ENCODE peak calls at places on chromosomes 2 and 18, in ten cellular contexts. U is right cardiac atrium; Y is T-helper 2 cell; P is A172; N is CD8-positive, alpha-beta memory T cell; G is GM12891; H is Daoy; V is left cardiac atrium; I is NCI-H2081; C is SHP77. F is an unnamed sample.

GRCh38 chr2:24461685-24462084 is 29.4 kb upstream of the NCOA1 start:
- DNase-seq in I (no peak), U (no peak), G (no peak), V (no peak), N (no peak), H (no peak), C (no peak), P (no peak), Y (no peak), F (no peak)

GRCh38 chr18:3471141-3471648 is 21.2 kb downstream of the TGIF1 start:
- DNase-seq in P (no peak), V (no peak), U (no peak), I (no peak), N (no peak), H (no peak), G (no peak), C (no peak), Y (no peak), F (no peak)

GRCh38 chr2:108297436-108298141 is 8.9 kb downstream of the SULT1C2 start:
- DNase-seq in H (peak), U (no peak), N (no peak), C (no peak), P (peak), I (no peak), G (no peak), Y (no peak), V (no peak), F (no peak)

GRCh38 chr2:7209776-7210555 is 292.8 kb downstream of the RNF144A start:
- DNase-seq in G (no peak), Y (no peak), V (no peak), H (no peak), N (no peak), C (no peak), P (peak), U (no peak), I (no peak), F (no peak)

GRCh38 chr18:420661-421060 is 79.8 kb downstream of the COLEC12 start:
- DNase-seq in Y (no peak), H (no peak), U (no peak), V (no peak), N (no peak), G (no peak), P (no peak), I (no peak), C (no peak), F (no peak)

GRCh38 chr18:23182606-23183005 is 47.3 kb downstream of the CABLES1 start:
- DNase-seq in N (no peak), U (no peak), H (no peak), C (no peak), P (no peak), Y (no peak), V (no peak), G (no peak), I (no peak), F (no peak)

GRCh38 chr2:23430263-23430662 is 45.3 kb downstream of the KLHL29 start:
- DNase-seq in H (peak), Y (no peak), N (no peak), I (no peak), P (no peak), V (no peak), U (no peak), C (no peak), G (no peak), F (no peak)

GRCh38 chr2:3377279-3377611 is 373 bp downstream of the EIPR1 start:
- DNase-seq in Y (no peak), U (no peak), N (no peak), H (peak), I (peak), P (peak), V (no peak), C (peak), G (no peak), F (no peak)

GRCh38 chr2:202317080-202317859 is 51.7 kb downstream of the NOP58 start:
- DNase-seq in U (peak), H (peak), P (peak), C (no peak), I (peak), V (peak), N (no peak), Y (no peak), G (no peak), F (no peak)

GRCh38 chr2:2934030-2934429 is 443.6 kb downstream of the EIPR1 start:
- DNase-seq in P (no peak), I (no peak), U (no peak), Y (no peak), V (no peak), N (no peak), G (no peak), H (no peak), C (no peak), F (no peak)

GRCh38 chr2:238852186-238852869 is 4.4 kb downstream of the TWIST2 start:
- DNase-seq in C (no peak), U (no peak), G (no peak), I (no peak), P (no peak), H (no peak), Y (no peak), V (no peak), N (no peak), F (no peak)

GRCh38 chr2:98869272-98869641 is 66.8 kb downstream of the CRACDL start:
- DNase-seq in G (no peak), I (peak), N (no peak), C (peak), P (peak), Y (no peak), H (no peak), U (no peak), V (peak), F (no peak)

GRCh38 chr2:101832114-101832513 is 134.6 kb downstream of the MAP4K4 start:
- DNase-seq in N (no peak), Y (no peak), I (no peak), H (no peak), C (no peak), U (no peak), P (no peak), V (no peak), G (no peak), F (no peak)

GRCh38 chr2:120237491-120237902 is 14.3 kb upstream of the TMEM185B start:
- DNase-seq in N (no peak), U (no peak), G (no peak), P (peak), H (peak), Y (no peak), C (no peak), I (no peak), V (no peak), F (no peak)

GRCh38 chr2:176079851-176080539 is 3.8 kb downstream of the EVX2 start:
- DNase-seq in C (no peak), N (no peak), V (no peak), U (no peak), P (peak), I (peak), G (no peak), H (peak), Y (no peak), F (no peak)

GRCh38 chr18:7601249-7601620 is 34.1 kb downstream of the PTPRM start:
- DNase-seq in I (no peak), H (peak), C (no peak), V (no peak), P (peak), G (no peak), Y (no peak), U (no peak), N (no peak), F (no peak)

GRCh38 chr2:12502759-12503158 is 214.0 kb upstream of the TRIB2 start:
- DNase-seq in N (no peak), P (no peak), U (no peak), C (no peak), Y (no peak), I (no peak), V (no peak), H (no peak), G (no peak), F (no peak)

GRCh38 chr2:234249873-234250272 is 199.4 kb downstream of the SPP2 start:
- DNase-seq in G (no peak), C (no peak), P (peak), V (no peak), U (no peak), H (peak), Y (no peak), N (no peak), I (no peak), F (no peak)